ENCODE peak calls at places on chromosomes 2 and 18, in seven cellular contexts. B is activated T-cell treated with anti-CD3 and anti-CD28 coated beads for 1 hour; Y is GM20000; W is foreskin fibroblast; M is posterior vena cava; D is activated CD8-positive, alpha-beta memory T cell treated with anti-CD3 and anti-CD28 coated beads, Interleukin-2, amount 10 ng/mL, durations not matched to agents 7 days and 5 days; R is endothelial cell. O is an unnamed sample.

GRCh38 chr2:231321021-231321420 is 74.5 kb upstream of the B3GNT7 start:
- DNase-seq in B (no peak), Y (no peak), W (no peak), M (peak), D (no peak), R (no peak), O (peak)

GRCh38 chr2:191631754-191632153 is 46.2 kb upstream of the NABP1 start:
- DNase-seq in B (no peak), Y (no peak), W (peak), M (no peak), D (no peak), R (no peak), O (peak)

GRCh38 chr18:58213445-58213844 is 169.4 kb downstream of the NEDD4L start:
- DNase-seq in B (no peak), Y (no peak), W (peak), M (no peak), D (no peak), R (no peak), O (no peak)

GRCh38 chr18:35267161-35267651 is 22.8 kb downstream of the ZSCAN30 start:
- DNase-seq in B (peak), Y (peak), W (no peak), M (peak), D (peak), R (peak), O (peak)

GRCh38 chr2:239393941-239394340 is 6.9 kb downstream of the HDAC4 start:
- DNase-seq in B (no peak), Y (no peak), W (no peak), M (no peak), D (no peak), R (no peak), O (no peak)

GRCh38 chr2:98127229-98127989 is 40.4 kb downstream of the VWA3B start:
- DNase-seq in B (no peak), Y (no peak), W (no peak), M (no peak), D (peak), R (no peak), O (no peak)

GRCh38 chr2:216031960-216032689 is 18.8 kb upstream of the MREG start:
- DNase-seq in B (no peak), Y (peak), W (peak), M (no peak), D (no peak), R (no peak), O (no peak)

GRCh38 chr2:4219571-4219970 is 516.2 kb downstream of the DCDC2C start:
- DNase-seq in B (no peak), Y (no peak), W (no peak), M (no peak), D (no peak), R (no peak), O (no peak)

GRCh38 chr18:62827397-62827796 is 112.1 kb downstream of the PHLPP1 start:
- DNase-seq in B (no peak), Y (no peak), W (no peak), M (no peak), D (no peak), R (no peak), O (no peak)

GRCh38 chr2:70777450-70777849 is 9.4 kb upstream of the ADD2 start:
- DNase-seq in B (no peak), Y (no peak), W (no peak), M (no peak), D (no peak), R (no peak), O (no peak)

GRCh38 chr2:20573611-20574422 is 77.1 kb downstream of the HS1BP3 start:
- DNase-seq in B (no peak), Y (no peak), W (peak), M (no peak), D (no peak), R (no peak), O (no peak)

GRCh38 chr2:235568431-235568830 is 74.6 kb downstream of the AGAP1 start:
- DNase-seq in B (no peak), Y (no peak), W (peak), M (no peak), D (no peak), R (no peak), O (no peak)

GRCh38 chr2:10868465-10869314 is 43.0 kb upstream of the KCNF1 start:
- DNase-seq in B (no peak), Y (no peak), W (peak), M (no peak), D (no peak), R (no peak), O (no peak)

GRCh38 chr18:55406374-55407045 is 181.5 kb downstream of the TCF4 start:
- DNase-seq in B (no peak), Y (no peak), W (no peak), M (no peak), D (no peak), R (no peak), O (no peak)

GRCh38 chr2:177983183-177983788 is 89.3 kb downstream of the PDE11A start:
- DNase-seq in B (no peak), Y (peak), W (peak), M (no peak), D (peak), R (peak), O (peak)

O was measured in body of pancreas.